ENCODE peak calls at places on chromosomes 6 and 20, in six cellular contexts. One of them, this sample, is unnamed.

GRCh38 chr6:43987838-43988439 is 139.3 kb downstream of the MRPL14 start:
- DNase-seq in kidney glomerular epithelial cell: no peak
- DNase-seq in RPMI8226: no peak
- DNase-seq in dermis microvascular lymphatic vessel endothelial cell: no peak
- DNase-seq in activated T-cell treated with anti-CD3 and anti-CD28 coated beads for 1 hour: no peak
- DNase-seq in effector CD4-positive, alpha-beta T cell: no peak
- DNase-seq in this sample: no peak

GRCh38 chr6:15264902-15265761 is 19.3 kb downstream of the JARID2 start:
- DNase-seq in kidney glomerular epithelial cell: no peak
- DNase-seq in RPMI8226: no peak
- DNase-seq in dermis microvascular lymphatic vessel endothelial cell: no peak
- DNase-seq in activated T-cell treated with anti-CD3 and anti-CD28 coated beads for 1 hour: no peak
- DNase-seq in effector CD4-positive, alpha-beta T cell: no peak
- DNase-seq in this sample: no peak

GRCh38 chr6:105174512-105174911 is 5.3 kb downstream of the POPDC3 start:
- DNase-seq in kidney glomerular epithelial cell: no peak
- DNase-seq in RPMI8226: no peak
- DNase-seq in dermis microvascular lymphatic vessel endothelial cell: no peak
- DNase-seq in activated T-cell treated with anti-CD3 and anti-CD28 coated beads for 1 hour: no peak
- DNase-seq in effector CD4-positive, alpha-beta T cell: no peak
- DNase-seq in this sample: no peak

GRCh38 chr6:36947570-36948351 is 6.8 kb upstream of the PI16 start:
- DNase-seq in kidney glomerular epithelial cell: no peak
- DNase-seq in RPMI8226: no peak
- DNase-seq in dermis microvascular lymphatic vessel endothelial cell: peak
- DNase-seq in activated T-cell treated with anti-CD3 and anti-CD28 coated beads for 1 hour: no peak
- DNase-seq in effector CD4-positive, alpha-beta T cell: peak
- DNase-seq in this sample: peak

GRCh38 chr20:11124849-11125505 is 451.2 kb upstream of the JAG1 start:
- DNase-seq in kidney glomerular epithelial cell: no peak
- DNase-seq in RPMI8226: no peak
- DNase-seq in dermis microvascular lymphatic vessel endothelial cell: no peak
- DNase-seq in activated T-cell treated with anti-CD3 and anti-CD28 coated beads for 1 hour: no peak
- DNase-seq in effector CD4-positive, alpha-beta T cell: no peak
- DNase-seq in this sample: no peak

GRCh38 chr6:145028144-145028818 is 707.0 kb downstream of the EPM2A start:
- DNase-seq in kidney glomerular epithelial cell: peak
- DNase-seq in RPMI8226: peak
- DNase-seq in dermis microvascular lymphatic vessel endothelial cell: peak
- DNase-seq in activated T-cell treated with anti-CD3 and anti-CD28 coated beads for 1 hour: no peak
- DNase-seq in effector CD4-positive, alpha-beta T cell: no peak
- DNase-seq in this sample: no peak

GRCh38 chr6:146287691-146288369 is 255.8 kb upstream of the RAB32 start:
- DNase-seq in kidney glomerular epithelial cell: no peak
- DNase-seq in RPMI8226: no peak
- DNase-seq in dermis microvascular lymphatic vessel endothelial cell: no peak
- DNase-seq in activated T-cell treated with anti-CD3 and anti-CD28 coated beads for 1 hour: no peak
- DNase-seq in effector CD4-positive, alpha-beta T cell: no peak
- DNase-seq in this sample: no peak

GRCh38 chr6:157240059-157240959 is 83.0 kb downstream of the TMEM242 start:
- DNase-seq in kidney glomerular epithelial cell: no peak
- DNase-seq in RPMI8226: peak
- DNase-seq in dermis microvascular lymphatic vessel endothelial cell: peak
- DNase-seq in activated T-cell treated with anti-CD3 and anti-CD28 coated beads for 1 hour: no peak
- DNase-seq in effector CD4-positive, alpha-beta T cell: no peak
- DNase-seq in this sample: no peak

GRCh38 chr20:1805161-1805581 is 90.0 kb upstream of the SIRPA start:
- DNase-seq in kidney glomerular epithelial cell: peak
- DNase-seq in RPMI8226: no peak
- DNase-seq in dermis microvascular lymphatic vessel endothelial cell: no peak
- DNase-seq in activated T-cell treated with anti-CD3 and anti-CD28 coated beads for 1 hour: no peak
- DNase-seq in effector CD4-positive, alpha-beta T cell: no peak
- DNase-seq in this sample: no peak

GRCh38 chr20:64160536-64161495 is 3.4 kb upstream of the MYT1 start:
- DNase-seq in kidney glomerular epithelial cell: no peak
- DNase-seq in RPMI8226: no peak
- DNase-seq in dermis microvascular lymphatic vessel endothelial cell: no peak
- DNase-seq in activated T-cell treated with anti-CD3 and anti-CD28 coated beads for 1 hour: no peak
- DNase-seq in effector CD4-positive, alpha-beta T cell: no peak
- DNase-seq in this sample: no peak

GRCh38 chr6:169997187-169997929 is 245.9 kb downstream of the ERMARD start:
- DNase-seq in kidney glomerular epithelial cell: no peak
- DNase-seq in RPMI8226: no peak
- DNase-seq in dermis microvascular lymphatic vessel endothelial cell: no peak
- DNase-seq in activated T-cell treated with anti-CD3 and anti-CD28 coated beads for 1 hour: no peak
- DNase-seq in effector CD4-positive, alpha-beta T cell: no peak
- DNase-seq in this sample: no peak

GRCh38 chr6:3977875-3978711 is 100.8 kb downstream of the FAM217A start:
- DNase-seq in kidney glomerular epithelial cell: peak
- DNase-seq in RPMI8226: peak
- DNase-seq in dermis microvascular lymphatic vessel endothelial cell: peak
- DNase-seq in activated T-cell treated with anti-CD3 and anti-CD28 coated beads for 1 hour: peak
- DNase-seq in effector CD4-positive, alpha-beta T cell: peak
- DNase-seq in this sample: peak

GRCh38 chr6:35209081-35209480 is 4.7 kb upstream of the SCUBE3 start:
- DNase-seq in kidney glomerular epithelial cell: no peak
- DNase-seq in RPMI8226: peak
- DNase-seq in dermis microvascular lymphatic vessel endothelial cell: no peak
- DNase-seq in activated T-cell treated with anti-CD3 and anti-CD28 coated beads for 1 hour: no peak
- DNase-seq in effector CD4-positive, alpha-beta T cell: no peak
- DNase-seq in this sample: no peak

GRCh38 chr6:162999575-163000285 is 272.0 kb downstream of the PACRG start:
- DNase-seq in kidney glomerular epithelial cell: no peak
- DNase-seq in RPMI8226: no peak
- DNase-seq in dermis microvascular lymphatic vessel endothelial cell: no peak
- DNase-seq in activated T-cell treated with anti-CD3 and anti-CD28 coated beads for 1 hour: no peak
- DNase-seq in effector CD4-positive, alpha-beta T cell: no peak
- DNase-seq in this sample: no peak

GRCh38 chr6:166010136-166010535 is 157.5 kb downstream of the TBXT start:
- DNase-seq in kidney glomerular epithelial cell: peak
- DNase-seq in RPMI8226: no peak
- DNase-seq in dermis microvascular lymphatic vessel endothelial cell: no peak
- DNase-seq in activated T-cell treated with anti-CD3 and anti-CD28 coated beads for 1 hour: no peak
- DNase-seq in effector CD4-positive, alpha-beta T cell: no peak
- DNase-seq in this sample: no peak

GRCh38 chr6:88899569-88900316 is 63.7 kb downstream of the RNGTT start:
- DNase-seq in kidney glomerular epithelial cell: no peak
- DNase-seq in RPMI8226: no peak
- DNase-seq in dermis microvascular lymphatic vessel endothelial cell: no peak
- DNase-seq in activated T-cell treated with anti-CD3 and anti-CD28 coated beads for 1 hour: no peak
- DNase-seq in effector CD4-positive, alpha-beta T cell: no peak
- DNase-seq in this sample: no peak

GRCh38 chr6:6320901-6321300 is 439 bp upstream of the F13A1 start:
- DNase-seq in kidney glomerular epithelial cell: peak
- DNase-seq in RPMI8226: no peak
- DNase-seq in dermis microvascular lymphatic vessel endothelial cell: no peak
- DNase-seq in activated T-cell treated with anti-CD3 and anti-CD28 coated beads for 1 hour: no peak
- DNase-seq in effector CD4-positive, alpha-beta T cell: no peak
- DNase-seq in this sample: no peak

GRCh38 chr6:15574497-15574896 is 88.3 kb downstream of the DTNBP1 start:
- DNase-seq in kidney glomerular epithelial cell: peak
- DNase-seq in RPMI8226: no peak
- DNase-seq in dermis microvascular lymphatic vessel endothelial cell: no peak
- DNase-seq in activated T-cell treated with anti-CD3 and anti-CD28 coated beads for 1 hour: no peak
- DNase-seq in effector CD4-positive, alpha-beta T cell: no peak
- DNase-seq in this sample: no peak

GRCh38 chr6:34056301-34056700 is 89.6 kb downstream of the GRM4 start:
- DNase-seq in kidney glomerular epithelial cell: peak
- DNase-seq in RPMI8226: peak
- DNase-seq in dermis microvascular lymphatic vessel endothelial cell: peak
- DNase-seq in activated T-cell treated with anti-CD3 and anti-CD28 coated beads for 1 hour: no peak
- DNase-seq in effector CD4-positive, alpha-beta T cell: no peak
- DNase-seq in this sample: no peak

GRCh38 chr6:4925580-4925979 is 78.3 kb downstream of the RPP40 start:
- DNase-seq in kidney glomerular epithelial cell: no peak
- DNase-seq in RPMI8226: no peak
- DNase-seq in dermis microvascular lymphatic vessel endothelial cell: no peak
- DNase-seq in activated T-cell treated with anti-CD3 and anti-CD28 coated beads for 1 hour: no peak
- DNase-seq in effector CD4-positive, alpha-beta T cell: no peak
- DNase-seq in this sample: no peak

GRCh38 chr6:33771342-33772113 is 17.4 kb downstream of the LEMD2 start:
- DNase-seq in kidney glomerular epithelial cell: peak
- DNase-seq in RPMI8226: peak
- DNase-seq in dermis microvascular lymphatic vessel endothelial cell: peak
- DNase-seq in activated T-cell treated with anti-CD3 and anti-CD28 coated beads for 1 hour: peak
- DNase-seq in effector CD4-positive, alpha-beta T cell: peak
- DNase-seq in this sample: peak

GRCh38 chr20:7272512-7272911 is 505.0 kb downstream of the BMP2 start:
- DNase-seq in kidney glomerular epithelial cell: no peak
- DNase-seq in RPMI8226: no peak
- DNase-seq in dermis microvascular lymphatic vessel endothelial cell: no peak
- DNase-seq in activated T-cell treated with anti-CD3 and anti-CD28 coated beads for 1 hour: no peak
- DNase-seq in effector CD4-positive, alpha-beta T cell: no peak
- DNase-seq in this sample: no peak

GRCh38 chr6:1162367-1163275 is 149.3 kb upstream of the FOXQ1 start:
- DNase-seq in kidney glomerular epithelial cell: no peak
- DNase-seq in RPMI8226: no peak
- DNase-seq in dermis microvascular lymphatic vessel endothelial cell: no peak
- DNase-seq in activated T-cell treated with anti-CD3 and anti-CD28 coated beads for 1 hour: no peak
- DNase-seq in effector CD4-positive, alpha-beta T cell: no peak
- DNase-seq in this sample: no peak

GRCh38 chr6:131597448-131597847 is 24.4 kb downstream of the ARG1 start:
- DNase-seq in kidney glomerular epithelial cell: peak
- DNase-seq in RPMI8226: no peak
- DNase-seq in dermis microvascular lymphatic vessel endothelial cell: no peak
- DNase-seq in activated T-cell treated with anti-CD3 and anti-CD28 coated beads for 1 hour: no peak
- DNase-seq in effector CD4-positive, alpha-beta T cell: no peak
- DNase-seq in this sample: no peak

GRCh38 chr6:107763959-107764358 is 60.2 kb downstream of the SCML4 start:
- DNase-seq in kidney glomerular epithelial cell: peak
- DNase-seq in RPMI8226: no peak
- DNase-seq in dermis microvascular lymphatic vessel endothelial cell: no peak
- DNase-seq in activated T-cell treated with anti-CD3 and anti-CD28 coated beads for 1 hour: no peak
- DNase-seq in effector CD4-positive, alpha-beta T cell: no peak
- DNase-seq in this sample: no peak

This sample was measured in naive thymus-derived CD8-positive, alpha-beta T cell.